ENCODE peak calls at places on chromosomes 7 and 10, in ten cellular contexts. X is suprapubic skin, V is uterus, Z is sigmoid colon, Q is AG09309, W is upper lobe of right lung, R is left lung, M is HFF-Myc, H is PC-9, U is GM20000. S is an unnamed sample.

GRCh38 chr10:70493660-70494234 is 15.2 kb downstream of the PALD1 start:
- DNase-seq in W (no peak), U (peak; percentile 81), M (no peak), V (no peak), Z (no peak), H (no peak), R (no peak), X (no peak), Q (no peak), S (peak; percentile 83)

GRCh38 chr10:74991435-74991834 is 120.0 kb upstream of the SAMD8 start:
- DNase-seq in X (no peak), R (no peak), V (no peak), Q (no peak), W (no peak), H (no peak), Z (no peak), U (no peak), M (peak; percentile 12), S (peak; percentile 34)

GRCh38 chr10:107091126-107091525 is 73.4 kb downstream of the SORCS1 start:
- DNase-seq in U (no peak), Z (no peak), M (no peak), H (no peak), Q (no peak), X (no peak), W (no peak), R (no peak), V (no peak), S (no peak)

GRCh38 chr7:28573059-28573553 is 160.8 kb downstream of the CREB5 start:
- DNase-seq in M (peak; percentile 72), W (no peak), X (no peak), V (peak; percentile 23), R (peak; percentile 34), U (no peak), Q (no peak), Z (no peak), H (peak; percentile 49), S (no peak)

GRCh38 chr7:208816-209215 is 16.4 kb downstream of the FAM20C start:
- DNase-seq in M (no peak), Z (no peak), W (no peak), R (no peak), U (no peak), X (no peak), Q (no peak), H (no peak), V (no peak), S (no peak)

GRCh38 chr7:130891254-130892094 is 157.5 kb upstream of the KLF14 start:
- DNase-seq in X (no peak), R (peak; percentile 65), M (no peak), Q (peak; percentile 85), Z (peak; percentile 83), V (peak; percentile 69), W (peak; percentile 72), U (no peak), H (no peak), S (no peak)

GRCh38 chr10:2619472-2619871 is 447.9 kb upstream of the PFKP start:
- DNase-seq in U (no peak), W (no peak), Q (no peak), V (no peak), H (no peak), Z (no peak), R (no peak), X (no peak), M (no peak), S (no peak)

GRCh38 chr10:88047589-88047988 is 184.2 kb downstream of the PTEN start:
- DNase-seq in V (no peak), X (no peak), W (no peak), U (no peak), H (no peak), M (no peak), R (no peak), Z (no peak), Q (no peak), S (no peak)

GRCh38 chr7:27142562-27143021 is 889 bp downstream of the HOXA5 start:
- DNase-seq in W (no peak), H (no peak), U (no peak), Z (no peak), R (no peak), X (peak; percentile 74), M (no peak), Q (no peak), V (no peak), S (no peak)

DNA sequence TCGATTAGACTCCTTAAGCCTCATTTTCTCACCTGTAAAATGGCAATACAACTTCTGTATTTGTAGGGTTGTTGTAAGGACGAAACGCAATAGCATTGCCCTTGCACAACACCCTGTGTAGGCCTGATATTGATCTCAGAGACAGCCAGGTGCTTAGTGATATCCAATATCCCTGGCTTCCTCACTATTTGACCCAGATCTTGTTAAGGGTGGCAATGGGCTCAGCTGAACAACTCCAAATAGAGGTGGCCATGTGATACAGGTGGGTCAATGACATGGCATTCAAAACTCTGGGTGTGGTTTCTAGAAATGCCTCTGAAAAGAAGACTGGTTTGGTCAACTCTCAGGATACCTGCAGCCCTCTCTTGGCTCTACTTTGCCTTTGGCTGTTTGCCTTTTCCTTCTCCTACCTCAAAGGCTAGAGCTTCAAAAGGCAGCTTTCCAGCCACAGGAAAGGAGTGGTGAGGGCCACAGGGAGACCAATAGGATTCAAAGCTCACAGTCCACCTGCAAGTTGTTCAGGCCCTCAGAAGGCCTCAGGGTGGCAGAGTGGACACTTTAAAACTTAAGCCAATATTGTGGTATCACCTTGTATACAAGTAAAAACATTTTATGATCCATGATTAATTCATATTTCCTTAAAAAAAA is 14.9 kb upstream of the GATAD1 start:
- DNase-seq in Z (no peak), V (no peak), X (no peak), R (no peak), M (no peak), H (no peak), Q (no peak), W (no peak), U (no peak), S (no peak)
- TF ChIP-seq CTCF in Z (no peak), V (no peak), X (no peak), R (no peak), M (no peak), H (no peak), Q (no peak), W (no peak), U (no peak), S (no peak)

GRCh38 chr10:120999868-121000267 is 148.7 kb downstream of the WDR11 start:
- DNase-seq in M (no peak), U (no peak), V (no peak), Z (no peak), Q (no peak), H (no peak), X (no peak), R (no peak), W (no peak), S (no peak)
- TF ChIP-seq CTCF in M (no peak), U (no peak), V (no peak), Z (no peak), Q (no peak), H (no peak), X (no peak), R (no peak), W (no peak), S (no peak)

DNA sequence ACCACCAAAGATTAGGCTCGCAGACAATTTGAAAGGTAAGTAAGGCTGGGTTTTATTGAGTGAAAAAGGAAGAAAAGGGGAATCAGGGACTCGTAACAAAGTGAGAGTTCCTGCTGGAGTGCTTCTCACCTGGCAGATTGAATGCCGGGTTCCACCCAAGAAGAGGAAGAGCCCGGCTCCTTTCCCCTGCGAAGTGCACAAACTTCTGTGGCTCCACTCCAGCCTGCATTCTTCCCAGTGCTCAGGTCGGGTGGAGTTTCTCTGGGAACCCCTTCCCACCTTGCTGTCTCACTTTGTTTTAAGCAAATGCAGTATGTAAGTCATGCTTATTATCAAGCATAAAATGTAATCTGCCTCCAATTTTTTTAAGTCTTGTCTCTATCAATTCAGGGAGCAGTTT is 87.1 kb upstream of the TMEM106B start:
- DNase-seq in R (no peak), W (no peak), M (no peak), X (no peak), H (no peak), U (no peak), V (no peak), Z (no peak), Q (no peak), S (no peak)
- TF ChIP-seq CTCF in R (no peak), W (no peak), M (no peak), X (no peak), H (no peak), U (no peak), V (no peak), Z (no peak), Q (no peak), S (no peak)

GRCh38 chr7:142871260-142872105 is 14.1 kb downstream of the TRPV6 start:
- DNase-seq in X (no peak), U (no peak), W (no peak), M (no peak), Z (no peak), V (no peak), R (no peak), H (no peak), Q (no peak), S (no peak)

GRCh38 chr7:142872106-142872675 is 13.4 kb downstream of the TRPV6 start:
- DNase-seq in H (no peak), Z (no peak), M (no peak), V (no peak), W (no peak), Q (no peak), X (peak; percentile 72), U (no peak), R (no peak), S (no peak)

GRCh38 chr7:142869434-142869833 is 14.6 kb downstream of the EPHB6 start:
- DNase-seq in M (no peak), V (no peak), W (no peak), Q (no peak), X (no peak), R (no peak), H (no peak), Z (no peak), U (no peak), S (no peak)

GRCh38 chr7:142870147-142870559 is 15.3 kb downstream of the EPHB6 start:
- DNase-seq in V (no peak), M (no peak), Z (no peak), R (no peak), X (no peak), H (no peak), Q (no peak), U (no peak), W (no peak), S (no peak)

GRCh38 chr7:142870575-142871259 is 14.8 kb downstream of the TRPV6 start:
- DNase-seq in R (no peak), Q (no peak), Z (no peak), X (no peak), V (no peak), W (no peak), U (no peak), H (no peak), M (no peak), S (no peak)
- TF ChIP-seq CTCF in R (no peak), Q (no peak), Z (no peak), X (no peak), V (no peak), W (no peak), U (no peak), H (no peak), M (no peak), S (no peak)

DNA sequence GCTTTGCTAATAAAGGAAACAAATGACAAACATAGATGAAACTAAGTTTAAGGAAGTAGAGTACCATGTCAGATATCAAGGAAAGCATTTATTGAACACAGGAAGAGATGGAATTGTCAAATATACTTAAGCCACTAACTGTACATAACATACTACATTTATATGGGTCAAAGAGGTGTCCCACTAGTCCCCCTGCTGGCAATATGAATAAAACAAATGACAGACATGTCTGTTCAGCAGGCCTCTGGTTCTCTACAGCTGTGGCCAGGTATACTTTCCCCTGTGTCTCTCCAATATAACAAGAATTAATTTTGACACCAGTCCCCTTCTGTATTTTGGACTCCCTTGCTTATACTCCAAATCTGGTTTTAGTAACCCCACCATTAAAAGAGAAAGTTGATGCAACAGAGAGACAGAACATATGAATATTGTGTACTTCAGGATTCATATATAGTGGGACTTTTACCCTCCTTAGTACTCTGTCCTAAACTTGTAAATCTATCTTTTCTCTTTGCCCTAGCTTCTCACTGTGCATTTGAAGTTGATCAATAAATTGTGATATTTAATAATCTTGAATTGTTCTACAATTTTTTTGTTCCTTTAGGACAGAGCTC is 42.9 kb downstream of the CD36 start:
- DNase-seq in Z (no peak), X (no peak), Q (no peak), H (peak; percentile 5), V (no peak), U (peak; percentile 10), R (no peak), W (no peak), M (peak; percentile 14), S (no peak)
- TF ChIP-seq CTCF in Z (no peak), X (no peak), Q (peak; percentile 56), H (peak; percentile 72), V (peak; percentile 21), U (no peak), R (no peak), W (peak; percentile 49), M (peak; percentile 54), S (no peak)

S was measured in GM13976.